ENCODE peak calls at places on chromosomes 11 and 22, in four cellular contexts. U is K562, W is GM12878, D is H1. P is an unnamed sample.

GRCh38 chr22:20031732-20032406 is 11.0 kb downstream of the TANGO2 start:
- DNase-seq in U (no peak), W (no peak), D (no peak), P (no peak)

GRCh38 chr11:45270946-45271345 is 15.2 kb downstream of the SYT13 start:
- DNase-seq in U (no peak), W (no peak), D (no peak), P (peak; percentile 7)

GRCh38 chr22:41683616-41684015 is 5.1 kb downstream of the SNU13 start:
- DNase-seq in U (no peak), W (no peak), D (no peak), P (no peak)

GRCh38 chr11:107018902-107019493 is 722 bp upstream of the GUCY1A2 start:
- DNase-seq in U (no peak), W (no peak), D (no peak), P (peak; percentile 20)

GRCh38 chr11:78054971-78055370 is 8.7 kb upstream of the THRSP start:
- DNase-seq in U (no peak), W (no peak), D (no peak), P (no peak)

GRCh38 chr11:124643605-124644425 is 21.2 kb downstream of the TBRG1 start:
- DNase-seq in U (peak; percentile 51), W (no peak), D (no peak), P (no peak)

GRCh38 chr22:36569999-36570398 is 41.0 kb upstream of the EIF3D start:
- DNase-seq in U (peak; percentile 15), W (no peak), D (peak; percentile 38), P (peak; percentile 18)

GRCh38 chr11:15038963-15039362 is 34.4 kb upstream of the CALCB start:
- DNase-seq in U (no peak), W (no peak), D (no peak), P (no peak)

GRCh38 chr11:61701298-61701993 is 21.3 kb downstream of the DAGLA start:
- DNase-seq in U (peak; percentile 58), W (no peak), D (no peak), P (peak; percentile 37)

GRCh38 chr22:41458161-41458728 is 10.2 kb downstream of the PHF5A start:
- DNase-seq in U (no peak), W (no peak), D (no peak), P (no peak)

GRCh38 chr11:114049050-114049449 is 10.5 kb upstream of the ZBTB16 start:
- DNase-seq in U (no peak), W (no peak), D (no peak), P (no peak)

GRCh38 chr22:32466496-32466895 is 2.2 kb upstream of the BPIFC start:
- DNase-seq in U (no peak), W (no peak), D (no peak), P (no peak)

GRCh38 chr11:92101845-92102244 is 122.8 kb upstream of the FAT3 start:
- DNase-seq in U (no peak), W (no peak), D (no peak), P (no peak)

GRCh38 chr11:17952487-17952886 is 60.4 kb downstream of the SERGEF start:
- DNase-seq in U (no peak), W (no peak), D (no peak), P (no peak)

GRCh38 chr11:72251614-72252013 is 7.6 kb upstream of the PHOX2A start:
- DNase-seq in U (no peak), W (no peak), D (no peak), P (no peak)

GRCh38 chr11:30583505-30584280 is 2.5 kb downstream of the MPPED2 start:
- DNase-seq in U (no peak), W (no peak), D (no peak), P (no peak)

GRCh38 chr11:56885182-56885581 is 103.5 kb upstream of the OR5AK2 start:
- DNase-seq in U (no peak), W (no peak), D (no peak), P (peak; percentile 11)

GRCh38 chr11:96412761-96413381 is 23.1 kb downstream of the JRKL start:
- DNase-seq in U (no peak), W (no peak), D (no peak), P (peak; percentile 12)

GRCh38 chr11:1440066-1440465 is 46.5 kb downstream of the MOB2 start:
- DNase-seq in U (no peak), W (no peak), D (no peak), P (no peak)

GRCh38 chr11:1437500-1437899 is 47.8 kb downstream of the BRSK2 start:
- DNase-seq in U (peak; percentile 71), W (no peak), D (no peak), P (peak; percentile 16)

GRCh38 chr11:1439341-1439740 is 47.2 kb downstream of the MOB2 start:
- DNase-seq in U (no peak), W (no peak), D (no peak), P (no peak)

GRCh38 chr11:1438967-1439330 is 47.6 kb downstream of the MOB2 start:
- DNase-seq in U (no peak), W (no peak), D (no peak), P (no peak)

GRCh38 chr11:1438261-1438966 is 48.2 kb downstream of the MOB2 start:
- DNase-seq in U (no peak), W (no peak), D (no peak), P (no peak)
- TF ChIP-seq BRCA1 in U (no peak), W (no peak), D (no peak), P (no peak)

GRCh38 chr11:108635106-108635505 is 29.8 kb upstream of the DDX10 start:
- DNase-seq in U (no peak), W (no peak), D (no peak), P (no peak)
- TF ChIP-seq BRCA1 in U (no peak), W (no peak), D (no peak), P (no peak)

DNA sequence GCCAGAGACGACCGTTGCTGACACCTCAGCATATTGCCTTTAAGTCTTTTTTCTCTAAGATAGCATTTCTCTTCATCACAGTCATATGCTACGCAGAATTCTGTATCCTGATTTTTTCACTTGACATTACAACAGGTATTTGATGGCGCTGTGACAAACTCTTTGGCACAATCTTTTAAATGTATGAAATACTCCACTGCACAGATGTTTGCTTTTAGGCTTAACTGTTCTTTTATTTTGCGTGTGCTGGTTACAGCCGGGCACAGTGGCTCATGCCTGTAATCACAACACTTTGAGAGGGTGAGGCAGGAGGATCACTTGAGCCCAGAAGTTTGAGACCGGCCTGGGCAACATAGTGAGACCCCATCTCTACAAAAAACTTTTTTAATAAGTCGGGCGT is 52.0 kb upstream of the PPP6R3 start:
- DNase-seq in U (no peak), W (no peak), D (no peak), P (no peak)
- TF ChIP-seq BRCA1 in U (no peak), W (no peak), D (no peak), P (no peak)

DNA sequence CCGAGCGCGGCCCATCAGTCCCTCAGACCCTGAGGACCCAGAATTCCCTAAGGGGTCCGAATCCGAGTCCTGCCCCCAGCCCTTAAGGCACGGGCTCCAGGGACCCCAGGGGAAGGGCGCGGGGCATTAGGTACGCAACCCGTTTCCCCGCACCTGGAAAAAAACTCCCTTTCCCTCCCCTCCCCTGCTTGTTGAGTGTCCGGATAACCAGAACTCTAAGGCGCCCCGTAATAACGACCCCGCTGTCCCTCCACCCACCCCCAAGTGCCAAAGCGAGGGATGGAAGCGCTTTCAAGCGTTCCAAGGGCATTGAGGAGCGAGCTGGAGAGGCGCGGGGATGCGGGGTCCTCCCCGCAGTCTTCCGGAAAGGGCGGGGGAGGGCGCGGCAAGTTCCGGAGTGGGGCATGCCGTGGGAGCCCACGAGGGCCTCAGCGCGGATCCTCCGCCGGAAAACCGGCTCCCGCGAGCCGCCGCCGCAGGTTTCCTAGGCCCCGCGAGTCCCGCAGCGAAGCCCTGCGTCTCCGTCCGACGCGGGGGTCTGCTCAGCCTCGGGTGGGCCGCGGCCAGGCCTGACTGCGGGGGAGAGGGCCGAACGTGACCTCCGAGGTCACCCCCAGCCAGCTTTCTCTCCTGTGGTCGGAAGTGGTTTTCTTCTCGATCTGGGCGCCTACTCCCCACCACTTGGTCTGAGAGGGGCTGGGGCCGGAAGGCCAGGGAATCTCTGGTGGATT is 3.9 kb upstream of the CCND1 start:
- DNase-seq in U (no peak), W (no peak), D (no peak), P (no peak)
- TF ChIP-seq BRCA1 in U (no peak), W (no peak), D (no peak), P (no peak)

DNA sequence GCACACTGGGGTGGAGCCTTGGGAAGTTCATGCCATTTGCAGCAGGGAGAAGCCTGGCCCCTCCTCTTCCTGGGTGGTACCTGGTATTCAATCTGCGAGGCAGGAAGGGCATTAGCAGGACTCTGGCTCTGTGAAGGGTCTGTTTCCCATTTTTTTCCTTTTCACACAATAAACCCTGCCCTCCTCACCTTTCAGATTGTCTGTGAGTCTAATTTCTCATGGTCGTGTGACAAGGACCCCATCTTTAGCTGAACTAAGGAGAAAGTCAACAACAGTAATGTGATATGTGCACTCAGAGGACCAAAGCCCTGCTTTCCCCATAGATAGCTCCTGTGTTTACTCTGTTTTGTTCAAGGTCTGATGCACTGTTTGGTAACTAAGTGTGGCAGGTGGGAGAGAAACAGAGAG is 26.6 kb upstream of the CASP4 start:
- DNase-seq in U (no peak), W (no peak), D (no peak), P (peak; percentile 85)
- TF ChIP-seq BRCA1 in U (no peak), W (no peak), D (no peak), P (no peak)

DNA sequence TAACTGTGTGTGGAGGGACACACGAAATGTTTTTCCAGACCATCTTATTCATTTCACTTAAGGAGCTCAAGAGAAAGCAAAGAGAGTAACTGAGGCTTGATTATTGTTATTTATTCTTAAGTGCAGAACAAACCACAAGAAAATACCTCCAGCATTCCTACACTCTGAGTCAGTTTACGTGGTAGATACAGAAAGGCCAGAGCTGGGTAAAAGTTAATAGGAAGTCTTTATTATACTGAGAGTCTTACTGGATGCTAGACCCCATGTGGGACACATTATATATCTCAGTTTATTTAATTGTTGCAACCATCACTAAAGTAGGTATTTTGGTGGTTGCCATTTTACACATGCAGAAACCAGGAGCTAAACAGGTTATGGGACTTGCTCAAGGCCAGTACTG is 261.4 kb upstream of the POU2AF2 start:
- DNase-seq in U (no peak), W (no peak), D (no peak), P (no peak)
- TF ChIP-seq BRCA1 in U (no peak), W (no peak), D (no peak), P (no peak)

GRCh38 chr11:101188173-101188572 is 58.6 kb upstream of the PGR start:
- DNase-seq in U (no peak), W (no peak), D (no peak), P (no peak)

GRCh38 chr11:101185985-101186384 is 56.4 kb upstream of the PGR start:
- DNase-seq in U (no peak), W (no peak), D (no peak), P (no peak)

GRCh38 chr11:101188801-101189200 is 59.2 kb upstream of the PGR start:
- DNase-seq in U (no peak), W (no peak), D (no peak), P (no peak)

GRCh38 chr11:101187748-101188147 is 58.1 kb upstream of the PGR start:
- DNase-seq in U (no peak), W (no peak), D (no peak), P (no peak)
- TF ChIP-seq BRCA1 in U (no peak), W (no peak), D (no peak), P (no peak)

DNA sequence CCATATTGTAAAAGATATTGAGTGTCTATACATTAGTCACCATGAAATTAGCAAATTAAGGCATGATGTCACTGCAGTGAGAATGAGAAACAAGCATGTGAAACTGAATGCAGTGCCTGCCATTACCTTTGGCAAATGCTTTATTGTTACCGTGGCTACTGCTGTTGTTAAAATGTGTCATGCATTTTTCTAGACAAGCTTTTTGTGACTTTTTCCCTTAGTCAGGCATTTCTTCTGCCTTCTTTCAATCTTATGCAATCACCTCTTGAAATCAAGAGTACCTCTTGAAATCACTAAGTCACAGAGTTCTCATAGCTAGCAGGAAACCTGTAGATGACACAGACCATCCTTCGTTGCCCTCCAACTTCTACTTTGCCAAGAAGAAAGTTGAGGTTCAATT is 461.7 kb upstream of the TENM4 start:
- DNase-seq in U (no peak), W (no peak), D (no peak), P (no peak)
- TF ChIP-seq BRCA1 in U (no peak), W (no peak), D (no peak), P (no peak)